ENCODE peak calls at places on chromosomes 7 and 10, in ten cellular contexts. T is transverse colon, E is A549, F is tibial nerve, P is upper lobe of left lung, H is GM12878, K is K562, O is sigmoid colon, L is ovary, C is suprapubic skin. M is an unnamed sample.
A peak's percentile ranks its signal among the peaks of the same experiment; 100 is the strongest.

GRCh38 chr7:22427855-22428254 is 70.9 kb upstream of the RAPGEF5 start:
- DNase-seq in T (no peak), E (no peak), F (no peak), P (no peak), H (no peak), K (no peak), O (no peak), L (no peak), C (no peak), M (peak; percentile 53)

GRCh38 chr7:77913977-77914607 is 115.5 kb downstream of the PHTF2 start:
- DNase-seq in T (no peak), E (no peak), F (no peak), P (no peak), H (no peak), K (peak; percentile 57), O (no peak), L (no peak), C (no peak), M (no peak)

GRCh38 chr10:59366310-59366709 is 4.0 kb upstream of the FAM13C start:
- DNase-seq in T (no peak), E (no peak), F (no peak), P (peak; percentile 21), H (no peak), K (no peak), O (no peak), L (no peak), C (no peak), M (no peak)

GRCh38 chr7:138089080-138089901 is 13.0 kb downstream of the AKR1D1 start:
- DNase-seq in T (no peak), E (peak; percentile 30), F (no peak), P (no peak), H (no peak), K (no peak), O (no peak), L (no peak), C (no peak), M (no peak)

GRCh38 chr10:55158643-55159042 is 357.6 kb upstream of the PCDH15 start:
- DNase-seq in T (no peak), E (no peak), F (no peak), P (no peak), H (no peak), K (no peak), O (no peak), L (no peak), C (no peak), M (no peak)

GRCh38 chr10:50310560-50311174 is 59.4 kb upstream of the ASAH2 start:
- DNase-seq in T (peak; percentile 18), E (peak; percentile 57), F (no peak), P (no peak), H (no peak), K (peak; percentile 74), O (no peak), L (no peak), C (no peak), M (no peak)

GRCh38 chr7:55490099-55490498 is 82.2 kb downstream of the VOPP1 start:
- DNase-seq in T (no peak), E (no peak), F (no peak), P (no peak), H (no peak), K (no peak), O (no peak), L (no peak), C (no peak), M (no peak)

GRCh38 chr10:70272925-70273316 is 10.9 kb downstream of the NPFFR1 start:
- DNase-seq in T (no peak), E (peak; percentile 37), F (no peak), P (no peak), H (peak; percentile 74), K (no peak), O (no peak), L (no peak), C (no peak), M (no peak)

GRCh38 chr7:84647797-84648762 is 453.5 kb upstream of the SEMA3A start:
- DNase-seq in T (no peak), E (no peak), F (no peak), P (no peak), H (no peak), K (no peak), O (no peak), L (no peak), C (no peak), M (no peak)

GRCh38 chr10:31554556-31554955 is 235.5 kb downstream of the ZEB1 start:
- DNase-seq in T (no peak), E (no peak), F (no peak), P (no peak), H (peak; percentile 4), K (no peak), O (no peak), L (no peak), C (no peak), M (no peak)

GRCh38 chr7:87878208-87878735 is 2.0 kb downstream of the DBF4 start:
- DNase-seq in T (no peak), E (no peak), F (no peak), P (no peak), H (no peak), K (no peak), O (no peak), L (no peak), C (no peak), M (no peak)

DNA sequence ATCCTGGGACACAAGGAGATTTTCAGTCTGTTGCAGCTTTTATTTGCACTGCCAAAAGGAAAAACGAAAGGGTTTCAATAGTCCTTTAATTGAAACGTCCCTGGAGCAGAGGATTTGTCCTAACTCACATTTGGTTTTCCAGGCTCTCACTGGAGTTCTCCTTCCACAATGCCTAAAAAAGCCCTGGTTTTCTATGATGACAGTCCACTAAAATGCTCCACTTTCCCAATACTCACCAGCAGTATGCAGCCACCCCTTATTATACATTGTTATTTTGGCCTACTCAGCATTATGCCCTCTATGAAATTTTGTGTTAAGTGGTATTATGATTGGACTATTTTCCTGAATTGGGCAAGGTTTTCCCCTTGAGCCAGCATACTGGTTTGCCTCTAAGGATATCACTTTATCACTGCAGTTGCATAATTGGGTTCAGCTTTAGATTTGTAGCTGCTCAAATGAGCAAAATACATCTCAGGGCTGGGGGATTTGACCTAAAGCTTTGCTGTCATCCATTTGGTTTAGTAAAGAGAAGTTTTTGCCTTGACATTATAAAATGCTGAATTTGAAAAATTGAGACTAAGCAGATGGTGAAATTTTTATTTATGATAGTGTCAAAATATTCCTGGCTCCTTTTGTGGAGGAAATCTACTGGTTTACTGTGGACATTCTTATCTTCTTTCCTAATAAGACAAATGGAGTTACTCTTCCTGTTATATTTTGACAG is 239.2 kb downstream of the RNLS start:
- DNase-seq in T (no peak), E (no peak), F (peak; percentile 7), P (no peak), H (no peak), K (no peak), O (no peak), L (no peak), C (no peak), M (no peak)
- TF ChIP-seq EP300 in T (no peak), E (no peak), F (peak; percentile 32), P (no peak), H (no peak), K (no peak), O (no peak), L (no peak), C (no peak), M (no peak)

DNA sequence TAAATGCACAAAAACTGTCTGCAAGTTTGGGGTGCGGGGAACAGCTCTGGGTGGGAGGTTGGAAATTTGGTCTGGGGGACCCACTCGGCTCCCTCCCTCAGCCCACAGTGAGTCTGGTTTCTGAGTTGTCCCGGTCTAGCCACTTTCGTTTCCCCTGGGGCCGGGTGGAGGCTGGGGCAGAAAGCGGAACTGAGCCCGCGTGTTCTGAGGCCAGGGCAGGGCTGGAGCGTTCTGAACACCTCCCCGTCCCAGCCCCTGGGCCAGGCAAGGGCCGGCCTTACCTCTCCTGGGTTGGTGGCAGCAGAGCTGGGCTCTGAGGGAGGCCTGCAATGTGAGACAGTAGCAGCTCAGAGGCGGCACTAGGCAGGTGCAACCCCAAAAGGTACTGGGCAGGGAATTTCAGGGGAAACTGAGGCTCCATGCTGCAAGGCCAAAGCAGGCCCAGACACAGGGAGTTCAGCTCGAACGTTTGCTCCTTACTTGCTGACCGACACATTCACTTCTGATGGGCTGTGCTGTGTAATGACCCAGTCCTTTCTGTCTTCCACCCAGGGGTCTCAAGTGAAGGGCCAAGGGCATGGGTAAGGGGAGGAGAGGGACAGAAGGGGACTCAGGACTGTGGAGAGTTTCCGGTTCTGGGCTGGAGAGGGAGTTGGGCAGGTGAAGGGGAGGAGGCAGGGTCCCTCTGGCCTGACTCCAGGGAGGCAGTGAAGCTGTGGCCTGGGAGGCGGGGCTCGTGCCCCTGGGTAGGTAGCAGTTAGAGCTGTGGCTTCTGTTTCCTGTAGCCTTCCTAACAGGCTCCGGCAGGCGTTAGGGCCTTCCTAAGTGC is 3.0 kb downstream of the IRF5 start:
- DNase-seq in T (peak; percentile 82), E (no peak), F (no peak), P (peak; percentile 81), H (peak; percentile 66), K (no peak), O (peak; percentile 69), L (no peak), C (peak; percentile 83), M (no peak)
- H3K4me3 ChIP-seq in T (peak overlapping the region; percentile 72), E (no peak overlapping the region), F (no peak overlapping the region), P (no peak overlapping the region), H (peak overlapping the region; percentile 71), K (no peak overlapping the region), O (no peak overlapping the region), L (no peak overlapping the region), C (peak overlapping the region; percentile 72), M (peak overlapping the region; percentile 20)

DNA sequence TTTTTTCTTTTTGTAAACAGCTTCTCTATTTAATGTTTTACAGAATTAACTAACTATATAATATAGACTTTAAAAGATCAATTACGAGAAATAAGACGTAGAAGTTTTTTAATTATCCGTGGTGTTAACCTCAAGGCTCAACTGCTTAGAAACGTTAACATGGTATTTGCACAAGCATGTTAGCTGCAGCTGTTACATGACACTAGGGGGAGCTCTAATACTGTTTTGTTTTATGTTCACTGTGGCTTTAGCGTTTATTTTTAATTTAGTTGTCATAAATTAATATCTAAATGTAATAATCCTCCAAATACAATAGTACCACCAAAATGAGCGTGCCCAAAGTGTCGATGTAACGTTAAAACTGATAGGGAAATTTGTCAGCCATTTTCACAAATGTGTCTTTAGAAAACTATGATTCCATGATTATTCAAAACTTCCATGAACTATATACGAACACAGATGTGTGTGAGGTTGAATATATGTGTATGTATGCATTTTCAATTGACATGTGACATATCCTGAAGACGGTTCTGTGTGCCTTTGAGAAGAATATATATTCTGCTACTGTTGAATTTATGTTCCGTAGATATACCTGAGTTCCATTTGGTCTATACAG is 828.8 kb upstream of the MBL2 start:
- DNase-seq in T (no peak), E (peak; percentile 40), F (no peak), P (no peak), H (no peak), K (peak; percentile 12), O (no peak), L (no peak), C (no peak), M (no peak)
- TF ChIP-seq CTCF in T (peak; percentile 80), E (peak; percentile 82), F (peak; percentile 63), P (peak; percentile 64), H (peak; percentile 77), K (peak; percentile 75), O (peak; percentile 35), L (no peak), C (peak; percentile 67), M (peak; percentile 68)

DNA sequence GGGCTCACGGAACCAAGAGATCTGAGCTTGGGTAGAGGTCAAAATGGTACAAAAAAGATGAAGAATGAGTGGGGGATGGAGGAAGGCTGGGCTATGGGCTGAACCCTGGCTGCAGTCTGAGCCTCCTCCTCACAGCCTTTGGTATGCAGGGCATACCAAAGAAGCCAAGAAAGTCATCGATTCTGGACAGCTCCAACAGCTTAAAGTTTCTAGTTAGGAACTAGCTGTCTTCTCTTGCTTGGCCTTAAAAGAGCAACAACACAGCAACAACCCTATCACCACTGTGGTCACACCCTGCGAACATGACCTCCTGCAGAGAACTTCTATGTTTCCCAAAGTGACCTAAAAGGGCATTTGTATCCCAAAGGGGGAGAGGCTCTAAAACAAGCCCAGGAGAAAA is 126.1 kb upstream of the EFCAB10 start:
- DNase-seq in T (no peak), E (no peak), F (no peak), P (no peak), H (no peak), K (no peak), O (no peak), L (no peak), C (no peak), M (no peak)
- TF ChIP-seq EP300 in T (no peak), E (no peak), F (no peak), P (no peak), H (no peak), K (no peak), O (no peak), L (no peak), C (no peak), M (no peak)

M was measured in esophagus muscularis mucosa.